ENCODE peak calls at places on chromosome 18, in ten cellular contexts. P is spleen; I is aorta; H is tibial artery; R is fibroblast of lung; U is sigmoid colon; B is tibial nerve; K is colonic mucosa; A is IMR-90; C is CD4-positive, alpha-beta memory T cell. Z is an unnamed sample. For H3K9me3, the result is how much of the 10 kb centered on the place peaks cover.

GRCh38 chr18:54948350-54948837 is 10.9 kb downstream of the CCDC68 start:
- DNase-seq in P (no peak), I (no peak), H (no peak), R (peak), U (no peak), B (no peak), K (no peak), A (peak), C (no peak), Z (no peak)

GRCh38 chr18:77162580-77162979 is 30.0 kb upstream of the MBP start:
- DNase-seq in P (no peak), I (no peak), H (no peak), R (no peak), U (no peak), B (no peak), K (no peak), A (no peak), C (no peak), Z (no peak)

GRCh38 chr18:5895300-5895885 is at the start of gene TMEM200C:
- DNase-seq in P (no peak), I (no peak), H (no peak), R (peak), U (peak), B (no peak), K (no peak), A (peak), C (no peak), Z (no peak)

GRCh38 chr18:64618390-64618789 is 469.5 kb upstream of the LINC00305 start:
- DNase-seq in P (no peak), I (no peak), H (no peak), R (no peak), U (no peak), B (no peak), K (peak), A (no peak), C (no peak), Z (no peak)

GRCh38 chr18:24022141-24022540 is 7.6 kb downstream of the TTC39C start:
- DNase-seq in P (no peak), I (no peak), H (no peak), R (peak), U (no peak), B (no peak), K (no peak), A (peak), C (no peak), Z (no peak)

GRCh38 chr18:55124078-55124477 is 164.8 kb upstream of the CCDC68 start:
- DNase-seq in P (no peak), I (no peak), H (no peak), R (peak), U (no peak), B (no peak), K (no peak), A (peak), C (no peak), Z (no peak)

GRCh38 chr18:35045808-35046207 is 4.6 kb downstream of the MAPRE2 start:
- DNase-seq in P (no peak), I (no peak), H (no peak), R (no peak), U (no peak), B (no peak), K (no peak), A (no peak), C (no peak), Z (no peak)

GRCh38 chr18:75811156-75811555 is 383.7 kb upstream of the SMIM21 start:
- DNase-seq in P (no peak), I (no peak), H (no peak), R (peak), U (no peak), B (no peak), K (no peak), A (no peak), C (no peak), Z (no peak)

GRCh38 chr18:48662021-48662661 is 123.3 kb downstream of the CTIF start:
- DNase-seq in P (no peak), I (no peak), H (peak), R (peak), U (peak), B (no peak), K (no peak), A (peak), C (no peak), Z (no peak)

GRCh38 chr18:70015127-70015526 is 67.5 kb upstream of the CD226 start:
- DNase-seq in P (no peak), I (no peak), H (no peak), R (no peak), U (no peak), B (no peak), K (no peak), A (no peak), C (no peak), Z (no peak)

GRCh38 chr18:51236225-51236624 is 38.7 kb upstream of the MEX3C start:
- DNase-seq in P (no peak), I (no peak), H (no peak), R (no peak), U (no peak), B (no peak), K (no peak), A (peak), C (no peak), Z (no peak)

GRCh38 chr18:5415035-5415434 is 119.5 kb upstream of the ZBTB14 start:
- DNase-seq in P (no peak), I (no peak), H (no peak), R (no peak), U (no peak), B (no peak), K (no peak), A (no peak), C (no peak), Z (no peak)

GRCh38 chr18:76943542-76944339 is 121.4 kb downstream of the ZNF236 start:
- DNase-seq in P (no peak), I (peak), H (no peak), R (peak), U (peak), B (no peak), K (no peak), A (peak), C (no peak), Z (no peak)

GRCh38 chr18:677951-678363 is 20.5 kb downstream of the TYMS start:
- DNase-seq in P (no peak), I (no peak), H (no peak), R (no peak), U (no peak), B (no peak), K (no peak), A (no peak), C (no peak), Z (no peak)

GRCh38 chr18:49022311-49023280 is 71.8 kb upstream of the SMAD7 start:
- DNase-seq in P (peak), I (no peak), H (peak), R (no peak), U (peak), B (no peak), K (peak), A (no peak), C (no peak), Z (no peak)

GRCh38 chr18:44080054-44080453 is 600.6 kb upstream of the SETBP1 start:
- DNase-seq in P (no peak), I (no peak), H (no peak), R (no peak), U (no peak), B (no peak), K (no peak), A (no peak), C (no peak), Z (no peak)

GRCh38 chr18:55515946-55516710 is 71.9 kb downstream of the TCF4 start:
- DNase-seq in P (no peak), I (no peak), H (no peak), R (no peak), U (no peak), B (no peak), K (no peak), A (peak), C (no peak), Z (no peak)

GRCh38 chr18:32310119-32310518 is 120.3 kb downstream of the MEP1B start:
- DNase-seq in P (no peak), I (no peak), H (no peak), R (peak), U (no peak), B (no peak), K (no peak), A (peak), C (no peak), Z (no peak)

GRCh38 chr18:23730850-23731249 is 41.6 kb downstream of the LAMA3 start:
- DNase-seq in P (no peak), I (no peak), H (no peak), R (no peak), U (no peak), B (no peak), K (no peak), A (no peak), C (no peak), Z (no peak)

GRCh38 chr18:79049506-79049905 is 19.7 kb upstream of the ATP9B start:
- DNase-seq in P (no peak), I (no peak), H (no peak), R (no peak), U (no peak), B (no peak), K (no peak), A (no peak), C (no peak), Z (no peak)

GRCh38 chr18:63046375-63046774 is 273.2 kb downstream of the BCL2 start:
- DNase-seq in P (no peak), I (no peak), H (no peak), R (no peak), U (no peak), B (no peak), K (no peak), A (no peak), C (no peak), Z (no peak)

GRCh38 chr18:57475408-57475807 is 40.2 kb downstream of the ONECUT2 start:
- DNase-seq in P (no peak), I (no peak), H (no peak), R (no peak), U (no peak), B (no peak), K (no peak), A (no peak), C (no peak), Z (no peak)

GRCh38 chr18:33532978-33533377 is 45.0 kb upstream of the ASXL3 start:
- DNase-seq in P (no peak), I (no peak), H (no peak), R (no peak), U (no peak), B (no peak), K (peak), A (no peak), C (no peak), Z (no peak)

DNA sequence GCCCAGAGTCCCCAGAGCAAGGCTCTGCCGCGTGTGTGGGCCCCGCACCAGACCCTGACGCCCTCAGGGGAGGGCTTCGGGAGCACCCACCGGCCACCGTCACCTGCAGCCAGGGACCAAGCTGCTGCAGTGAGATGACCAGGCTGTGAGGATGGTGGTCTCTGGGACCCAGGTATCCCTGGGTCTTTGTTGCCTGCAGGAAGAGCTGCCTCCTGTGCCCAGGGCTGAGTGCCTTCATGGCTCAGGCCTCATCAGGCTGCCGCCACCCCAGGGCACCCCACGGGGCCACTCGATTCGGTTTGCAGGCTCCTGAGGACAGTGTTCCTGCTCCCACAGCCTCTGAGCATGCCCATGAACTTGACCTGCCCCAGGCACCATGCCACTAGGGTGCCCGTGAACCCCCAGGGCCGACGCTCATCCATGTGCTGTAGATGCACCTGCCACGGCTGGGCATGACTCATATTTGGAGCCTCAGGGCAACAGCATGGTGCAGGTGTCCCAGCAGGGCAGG is 109.8 kb downstream of the FAM210A start:
- DNase-seq in P (peak), I (no peak), H (no peak), R (no peak), U (no peak), B (no peak), K (no peak), A (no peak), C (no peak), Z (no peak)
- H3K27ac ChIP-seq in P (no peak), I (no peak), H (no peak), R (no peak), U (no peak), B (no peak), K (no peak), A (no peak), C (no peak), Z (no peak)

GRCh38 chr18:29351171-29351570 is 1174.2 kb upstream of the CDH2 start:
- DNase-seq in P (no peak), I (no peak), H (no peak), R (no peak), U (no peak), B (no peak), K (no peak), A (no peak), C (no peak), Z (no peak)
- H3K9me3 ChIP-seq in P (under half), I (under half), H (under half), R (under half), U (under half), B (under half), K (under half), A (under half), C (under half), Z (under half)

GRCh38 chr18:27198036-27198435 is 12.9 kb upstream of the CHST9 start:
- DNase-seq in P (no peak), I (no peak), H (no peak), R (no peak), U (no peak), B (no peak), K (no peak), A (no peak), C (no peak), Z (no peak)
- H3K27ac ChIP-seq in P (no peak), I (no peak), H (no peak), R (no peak), U (no peak), B (no peak), K (no peak), A (no peak), C (no peak), Z (no peak)

DNA sequence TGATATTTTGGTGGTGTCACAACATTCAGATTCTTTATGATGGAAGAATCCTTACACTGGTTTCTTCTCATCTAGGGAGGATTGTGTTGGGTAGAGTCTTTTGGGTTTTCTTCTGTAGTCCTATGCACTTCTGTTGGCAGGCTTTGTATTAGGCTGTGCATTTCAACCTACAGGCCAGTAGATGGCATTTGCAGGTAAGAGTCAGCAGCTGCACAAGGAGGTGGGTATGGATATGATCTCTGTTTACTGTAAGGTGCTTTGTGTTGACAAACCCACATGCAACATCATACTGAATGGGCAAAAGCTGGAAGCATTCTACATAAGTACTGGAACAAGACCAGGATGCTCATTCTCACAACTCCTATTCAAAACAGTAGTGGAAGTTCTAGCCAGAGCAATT is 656.8 kb downstream of the METTL4 start:
- DNase-seq in P (no peak), I (no peak), H (no peak), R (no peak), U (no peak), B (no peak), K (no peak), A (no peak), C (no peak), Z (no peak)
- H3K9me3 ChIP-seq in P (under half), I (under half), H (under half), R (under half), U (under half), B (under half), K (under half), A (under half), C (under half), Z (under half)

DNA sequence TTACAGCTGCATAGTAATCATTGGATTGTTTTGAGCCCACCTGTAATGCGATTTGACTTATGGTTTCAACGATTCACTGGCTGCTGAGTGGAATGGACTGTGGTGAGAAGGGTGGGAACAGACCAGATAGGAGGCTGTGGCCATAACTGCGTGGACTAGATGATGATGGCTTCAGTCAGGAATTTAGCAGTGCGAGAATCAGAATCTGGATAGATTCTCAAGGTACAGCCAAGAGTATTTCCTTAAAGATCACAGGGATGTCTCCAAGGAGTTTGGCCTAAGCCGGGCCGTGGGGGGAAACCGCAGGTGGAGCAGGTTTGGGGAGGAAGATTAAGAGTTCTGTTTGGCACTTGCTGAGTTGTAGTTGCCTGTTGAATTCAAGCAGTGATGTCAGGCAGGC is 44.0 kb upstream of the CHMP1B start:
- DNase-seq in P (no peak), I (no peak), H (no peak), R (no peak), U (no peak), B (no peak), K (no peak), A (peak), C (no peak), Z (no peak)
- H3K27ac ChIP-seq in P (no peak), I (no peak), H (no peak), R (no peak), U (no peak), B (no peak), K (no peak), A (no peak), C (no peak), Z (no peak)

GRCh38 chr18:37222383-37223378 is 342.9 kb downstream of the CELF4 start:
- DNase-seq in P (no peak), I (peak), H (no peak), R (peak), U (no peak), B (no peak), K (no peak), A (no peak), C (no peak), Z (no peak)
- H3K9me3 ChIP-seq in P (under half), I (under half), H (under half), R (under half), U (under half), B (under half), K (under half), A (under half), C (under half), Z (under half)

DNA sequence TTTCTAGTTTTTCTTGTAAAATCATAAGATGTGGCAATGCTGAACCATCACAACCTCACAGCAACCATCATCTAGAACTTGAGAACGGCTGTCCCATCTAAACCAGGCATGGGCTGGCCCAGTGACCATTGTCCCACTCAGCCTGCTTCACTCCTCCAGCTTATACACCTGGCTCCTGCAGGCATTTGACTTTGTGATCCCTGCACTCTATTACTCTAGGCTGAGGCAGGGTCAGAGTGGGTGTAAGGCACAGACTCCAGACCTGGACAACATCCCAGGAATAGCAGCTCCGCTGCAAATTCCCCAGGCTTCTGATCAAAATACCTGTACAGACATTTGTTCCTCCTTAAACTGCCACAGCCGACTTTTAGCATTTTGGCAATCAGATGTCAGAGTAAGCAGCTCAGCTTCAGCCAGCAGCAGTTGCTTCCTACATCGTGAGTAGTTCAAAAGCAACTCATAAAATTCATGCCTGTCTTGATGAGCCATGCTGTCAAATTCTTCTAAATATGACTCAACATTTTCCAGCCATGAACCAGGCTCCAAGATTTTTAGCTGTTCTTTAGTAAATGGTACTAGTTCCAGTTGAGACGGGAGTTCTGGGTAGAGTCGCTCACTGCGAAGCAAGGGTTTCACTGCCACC is 12.9 kb downstream of the EPG5 start:
- DNase-seq in P (no peak), I (no peak), H (no peak), R (peak), U (no peak), B (no peak), K (no peak), A (peak), C (no peak), Z (no peak)
- H3K27ac ChIP-seq in P (no peak), I (no peak), H (peak), R (peak), U (no peak), B (no peak), K (no peak), A (peak), C (no peak), Z (no peak)

DNA sequence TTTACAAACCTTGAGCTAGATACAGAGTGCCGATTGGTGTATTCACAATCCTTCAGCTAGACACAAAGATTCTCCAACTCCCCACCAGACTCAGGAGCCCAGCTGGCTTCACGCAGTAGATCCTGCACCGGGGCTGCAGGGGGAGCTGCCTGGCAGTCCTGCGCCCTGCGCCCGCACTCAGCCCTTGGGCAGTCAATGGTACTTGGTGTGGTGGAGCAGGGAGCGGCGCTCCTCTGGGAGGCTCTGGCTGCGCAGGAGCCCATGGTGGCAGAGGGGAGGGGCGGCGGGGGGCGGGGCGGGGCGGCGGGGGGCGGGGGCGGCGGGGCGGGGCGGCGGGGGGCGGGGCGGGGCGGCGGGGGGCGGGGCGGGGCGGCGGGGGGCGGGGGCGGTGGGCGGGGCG is 923.4 kb downstream of the SOCS6 start:
- DNase-seq in P (no peak), I (no peak), H (no peak), R (no peak), U (no peak), B (no peak), K (no peak), A (no peak), C (no peak), Z (no peak)
- H3K9me3 ChIP-seq in P (under half), I (under half), H (under half), R (under half), U (under half), B (under half), K (under half), A (under half), C (under half), Z (under half)

GRCh38 chr18:22676423-22676822 is 256.7 kb upstream of the RBBP8 start:
- DNase-seq in P (no peak), I (no peak), H (no peak), R (peak), U (no peak), B (no peak), K (no peak), A (peak), C (no peak), Z (no peak)
- H3K27ac ChIP-seq in P (no peak), I (no peak), H (no peak), R (no peak), U (no peak), B (no peak), K (peak), A (no peak), C (no peak), Z (no peak)

Z was measured in effector memory CD4-positive, alpha-beta T cell.